ENCODE peak calls at places on chromosome 9, in five cellular contexts. R, Y, Q, L and I are unnamed samples.

GRCh38 chr9:90795084-90795483 is 6.5 kb upstream of the SYK start:
- DNase-seq in R (no peak), Y (no peak), Q (no peak), L (no peak), I (no peak)

GRCh38 chr9:10274983-10275382 is 337.8 kb downstream of the PTPRD start:
- DNase-seq in R (no peak), Y (no peak), Q (no peak), L (no peak), I (no peak)

GRCh38 chr9:107389617-107390071 is 99.9 kb downstream of the KLF4 start:
- DNase-seq in R (peak; percentile 69), Y (peak; percentile 40), Q (no peak), L (no peak), I (peak; percentile 52)

GRCh38 chr9:16262467-16263261 is 607.8 kb downstream of the BNC2 start:
- DNase-seq in R (no peak), Y (no peak), Q (no peak), L (no peak), I (no peak)

GRCh38 chr9:93677641-93678136 is 101.3 kb downstream of the PHF2 start:
- DNase-seq in R (peak; percentile 10), Y (peak; percentile 3), Q (no peak), L (no peak), I (no peak)

GRCh38 chr9:98182069-98182820 is 10.2 kb downstream of the CORO2A start:
- DNase-seq in R (no peak), Y (no peak), Q (no peak), L (no peak), I (no peak)

GRCh38 chr9:130088056-130088455 is 34.4 kb downstream of the GPR107 start:
- DNase-seq in R (no peak), Y (no peak), Q (no peak), L (no peak), I (no peak)

GRCh38 chr9:135993840-135994776 is 32.9 kb upstream of the UBAC1 start:
- DNase-seq in R (no peak), Y (no peak), Q (no peak), L (no peak), I (no peak)

GRCh38 chr9:97980479-97980803 is 2.7 kb upstream of the ANP32B start:
- DNase-seq in R (peak; percentile 79), Y (no peak), Q (no peak), L (no peak), I (no peak)

GRCh38 chr9:87322840-87323635 is 174.6 kb upstream of the DAPK1 start:
- DNase-seq in R (no peak), Y (no peak), Q (no peak), L (no peak), I (no peak)

GRCh38 chr9:130043654-130044623 is 950 bp upstream of the FNBP1 start:
- DNase-seq in R (peak; percentile 71), Y (peak; percentile 61), Q (no peak), L (no peak), I (no peak)

GRCh38 chr9:77743381-77743780 is 95.3 kb upstream of the GNA14 start:
- DNase-seq in R (no peak), Y (no peak), Q (peak; percentile 37), L (no peak), I (no peak)

GRCh38 chr9:38706493-38706892 is 13.4 kb downstream of the FAM240B start:
- DNase-seq in R (no peak), Y (no peak), Q (no peak), L (no peak), I (no peak)

GRCh38 chr9:135887585-135888050 is 19.7 kb downstream of the CAMSAP1 start:
- DNase-seq in R (no peak), Y (no peak), Q (no peak), L (no peak), I (no peak)

GRCh38 chr9:98455957-98456621 is 200.6 kb upstream of the TBC1D2 start:
- DNase-seq in R (no peak), Y (no peak), Q (peak; percentile 21), L (no peak), I (no peak)

GRCh38 chr9:81685763-81686613 is 3.4 kb downstream of the TLE1 start:
- DNase-seq in R (no peak), Y (no peak), Q (no peak), L (no peak), I (no peak)

GRCh38 chr9:16069671-16070586 is 517.1 kb downstream of the CCDC171 start:
- DNase-seq in R (no peak), Y (no peak), Q (peak; percentile 34), L (no peak), I (no peak)

GRCh38 chr9:133101356-133102189 is 19.5 kb downstream of the RALGDS start:
- DNase-seq in R (no peak), Y (no peak), Q (no peak), L (no peak), I (no peak)

GRCh38 chr9:99134893-99135341 is 30.0 kb downstream of the TGFBR1 start:
- DNase-seq in R (no peak), Y (no peak), Q (peak; percentile 27), L (no peak), I (no peak)

GRCh38 chr9:103355000-103355399 is 359.9 kb downstream of the CYLC2 start:
- DNase-seq in R (no peak), Y (no peak), Q (no peak), L (no peak), I (no peak)

GRCh38 chr9:4079906-4080305 is 220.0 kb downstream of the GLIS3 start:
- DNase-seq in R (no peak), Y (no peak), Q (no peak), L (no peak), I (no peak)

GRCh38 chr9:12884736-12885395 is 110.0 kb downstream of the LURAP1L start:
- DNase-seq in R (no peak), Y (peak; percentile 9), Q (peak; percentile 74), L (no peak), I (no peak)

GRCh38 chr9:98627291-98627690 is 81.4 kb downstream of the GABBR2 start:
- DNase-seq in R (no peak), Y (no peak), Q (no peak), L (no peak), I (no peak)

GRCh38 chr9:99030082-99030481 is 74.8 kb upstream of the TGFBR1 start:
- DNase-seq in R (no peak), Y (no peak), Q (peak; percentile 96), L (no peak), I (no peak)

GRCh38 chr9:89919171-89919681 is 314.4 kb downstream of the GADD45G start:
- DNase-seq in R (no peak), Y (peak; percentile 74), Q (no peak), L (no peak), I (peak; percentile 44)

GRCh38 chr9:84983749-84984148 is 314.2 kb downstream of the NTRK2 start:
- DNase-seq in R (no peak), Y (no peak), Q (no peak), L (no peak), I (no peak)

DNA sequence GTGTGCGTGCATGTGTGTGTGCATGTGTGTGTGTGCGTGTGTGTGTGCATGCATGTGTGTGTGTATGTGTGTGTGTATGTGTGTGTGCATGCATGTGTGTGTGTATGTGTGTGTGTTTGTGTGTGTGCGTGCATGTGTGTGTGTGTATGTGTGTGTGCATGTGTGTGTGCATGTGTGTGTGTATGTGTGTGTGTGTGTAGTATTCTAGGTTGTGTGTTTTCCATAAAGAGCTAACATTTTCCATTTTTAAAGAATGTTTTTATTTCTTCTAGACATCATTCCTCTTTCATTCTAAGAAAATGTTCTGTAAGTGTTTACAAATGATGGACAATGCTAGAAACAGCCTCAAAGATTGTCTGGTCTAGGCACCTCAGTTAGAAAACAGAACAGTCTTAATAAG is 15.6 kb downstream of the ENTREP1 start:
- DNase-seq in R (no peak), Y (no peak), Q (no peak), L (no peak), I (no peak)
- H3K27ac ChIP-seq in R (no peak overlapping the region), Y (no peak overlapping the region), Q (no peak overlapping the region), L (no peak overlapping the region), I (no peak overlapping the region)

GRCh38 chr9:122084276-122084675 is 8.8 kb downstream of the TTLL11 start:
- DNase-seq in R (no peak), Y (no peak), Q (no peak), L (no peak), I (no peak)
- H3K27ac ChIP-seq in R (no peak overlapping the region), Y (no peak overlapping the region), Q (no peak overlapping the region), L (no peak overlapping the region), I (no peak overlapping the region)

DNA sequence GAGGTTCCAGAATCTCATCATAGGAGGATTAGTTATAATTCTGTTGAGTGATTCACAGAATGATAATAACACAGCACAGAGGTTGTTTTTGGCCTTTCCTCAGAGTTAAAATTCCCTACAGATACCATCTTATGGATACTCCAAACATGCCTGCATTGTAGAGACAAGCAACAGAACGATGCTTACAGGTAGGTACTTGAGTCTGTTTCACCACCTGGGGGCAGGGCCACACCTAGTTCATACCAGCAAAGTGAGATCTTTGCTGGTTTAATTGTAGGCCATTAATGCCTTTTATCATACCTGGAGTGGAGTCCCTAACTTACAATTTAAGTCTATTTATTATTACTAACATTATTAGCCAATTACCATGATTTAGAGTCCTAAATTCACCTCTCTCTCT is 416.5 kb upstream of the TLE4 start:
- DNase-seq in R (no peak), Y (no peak), Q (no peak), L (no peak), I (no peak)
- H3K27ac ChIP-seq in R (no peak overlapping the region), Y (no peak overlapping the region), Q (no peak overlapping the region), L (no peak overlapping the region), I (no peak overlapping the region)

GRCh38 chr9:110095238-110095637 is 112.7 kb downstream of the C9orf152 start:
- DNase-seq in R (no peak), Y (no peak), Q (no peak), L (no peak), I (no peak)
- H3K27ac ChIP-seq in R (no peak overlapping the region), Y (no peak overlapping the region), Q (no peak overlapping the region), L (no peak overlapping the region), I (peak overlapping the region; percentile 59)

GRCh38 chr9:112097712-112098688 is 77.1 kb downstream of the SUSD1 start:
- DNase-seq in R (peak; percentile 53), Y (peak; percentile 71), Q (peak; percentile 61), L (peak; percentile 80), I (peak; percentile 64)
- H3K27ac ChIP-seq in R (no peak overlapping the region), Y (no peak overlapping the region), Q (no peak overlapping the region), L (no peak overlapping the region), I (no peak overlapping the region)

DNA sequence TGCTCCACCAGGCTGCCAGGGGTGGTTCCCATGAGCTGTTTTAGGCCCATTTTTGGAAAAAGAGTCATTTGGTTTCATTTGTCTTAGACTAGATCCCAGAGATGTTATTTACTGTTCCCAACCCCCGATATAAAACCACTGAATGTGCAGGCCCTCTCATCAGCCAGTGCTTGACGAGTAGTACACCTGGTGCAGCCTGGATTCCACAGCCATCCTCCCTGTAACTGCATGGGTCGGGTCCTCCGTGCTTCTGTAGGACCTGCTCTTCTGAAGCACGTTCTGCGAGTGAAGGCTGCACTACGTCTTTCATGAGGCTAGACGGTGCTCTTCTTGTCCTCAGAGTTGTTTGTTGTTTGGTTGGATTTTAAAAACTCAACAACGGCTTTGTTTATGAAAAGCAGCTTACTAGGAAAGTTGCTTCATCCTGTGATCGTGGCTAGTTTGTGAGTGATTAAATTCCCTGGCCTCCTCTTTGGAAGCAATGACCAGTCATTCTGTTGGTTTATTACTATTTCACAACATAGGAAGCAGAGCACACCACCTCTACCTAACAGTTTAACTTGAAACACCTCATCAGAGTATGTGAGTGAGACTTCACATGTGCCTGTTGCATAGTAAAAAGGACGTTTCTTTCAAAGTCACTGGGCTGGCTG is 135.2 kb downstream of the AOPEP start:
- DNase-seq in R (no peak), Y (no peak), Q (peak; percentile 41), L (no peak), I (no peak)
- H3K27ac ChIP-seq in R (peak overlapping the region; percentile 97), Y (no peak overlapping the region), Q (peak overlapping the region; percentile 82), L (no peak overlapping the region), I (peak overlapping the region; percentile 68)